ENCODE peak calls at places on chromosome 13, in five cellular contexts. B is Peyer's patch; Z is psoas muscle; N is CD8-positive, alpha-beta T cell; E is lung. K is an unnamed sample.
A peak's percentile ranks its signal among the peaks of the same experiment; 100 is the strongest.

GRCh38 chr13:30745917-30746686 is 10.8 kb downstream of the ALOX5AP start:
- DNase-seq in B (peak; percentile 60), E (no peak), Z (no peak), N (no peak), K (no peak)

GRCh38 chr13:21045101-21045500 is 16.3 kb downstream of the LATS2 start:
- DNase-seq in E (no peak), B (no peak), N (no peak), Z (no peak), K (no peak)

GRCh38 chr13:113547248-113547971 is 37.1 kb upstream of the TFDP1 start:
- DNase-seq in E (no peak), Z (no peak), B (no peak), N (no peak), K (no peak)

GRCh38 chr13:99132295-99132835 is 68.3 kb upstream of the UBAC2 start:
- DNase-seq in Z (no peak), N (no peak), E (no peak), B (no peak), K (no peak)

GRCh38 chr13:39197645-39198007 is 159.4 kb downstream of the NHLRC3 start:
- DNase-seq in Z (no peak), B (no peak), E (no peak), N (no peak), K (no peak)

GRCh38 chr13:99055286-99056073 is 77.6 kb upstream of the DOCK9 start:
- DNase-seq in Z (no peak), E (no peak), B (no peak), N (no peak), K (no peak)

GRCh38 chr13:45713106-45713690 is 11.1 kb downstream of the CBY2 start:
- DNase-seq in E (no peak), Z (no peak), N (no peak), B (no peak), K (no peak)

GRCh38 chr13:37453246-37453645 is 145.3 kb downstream of the POSTN start:
- DNase-seq in N (no peak), Z (no peak), E (no peak), B (no peak), K (no peak)

GRCh38 chr13:110294146-110294545 is 12.8 kb downstream of the COL4A1 start:
- DNase-seq in N (no peak), Z (no peak), E (no peak), B (no peak), K (no peak)

GRCh38 chr13:37681295-37682032 is 82.9 kb upstream of the POSTN start:
- DNase-seq in Z (no peak), E (no peak), B (no peak), N (no peak), K (no peak)

GRCh38 chr13:45441633-45442032 is 23.1 kb upstream of the COG3 start:
- DNase-seq in B (no peak), E (no peak), Z (no peak), N (no peak), K (no peak)

GRCh38 chr13:46668906-46669525 is 116.0 kb downstream of the LRCH1 start:
- DNase-seq in E (no peak), N (no peak), B (no peak), Z (no peak), K (no peak)

GRCh38 chr13:31172535-31172934 is 10.8 kb upstream of the HSPH1 start:
- DNase-seq in Z (no peak), N (no peak), B (no peak), E (no peak), K (no peak)

GRCh38 chr13:73984949-73985691 is 149.1 kb downstream of the KLF12 start:
- DNase-seq in Z (no peak), B (no peak), N (peak; percentile 65), E (peak; percentile 34), K (no peak)

GRCh38 chr13:85186646-85187045 is 612.6 kb downstream of the SLITRK6 start:
- DNase-seq in Z (no peak), B (no peak), N (no peak), E (no peak), K (no peak)

GRCh38 chr13:75395056-75395455 is 86.9 kb downstream of the TBC1D4 start:
- DNase-seq in Z (no peak), E (no peak), B (no peak), N (no peak), K (no peak)

GRCh38 chr13:69198706-69199105 is 908.9 kb upstream of the ATXN8OS start:
- DNase-seq in E (no peak), N (no peak), Z (no peak), B (no peak), K (no peak)

GRCh38 chr13:27967203-27967735 is 1.8 kb downstream of the CDX2 start:
- DNase-seq in N (no peak), B (no peak), E (no peak), Z (no peak), K (no peak)

GRCh38 chr13:21625366-21625765 is 21.4 kb upstream of the MICU2 start:
- DNase-seq in Z (no peak), E (no peak), B (no peak), N (no peak), K (no peak)

GRCh38 chr13:111901301-111901905 is 165.5 kb upstream of the SOX1 start:
- DNase-seq in B (no peak), Z (no peak), E (no peak), N (no peak), K (no peak)
- H3K9me3 ChIP-seq in B (no peaks in the 10 kb centered on the region), Z (no peaks in the 10 kb centered on the region), E (no peaks in the 10 kb centered on the region), N (no peaks in the 10 kb centered on the region), K (no peaks in the 10 kb centered on the region)

GRCh38 chr13:95710313-95710712 is 33.4 kb downstream of the DNAJC3 start:
- DNase-seq in B (no peak), Z (no peak), N (no peak), E (no peak), K (no peak)

GRCh38 chr13:95714142-95714832 is 37.3 kb downstream of the DNAJC3 start:
- DNase-seq in E (no peak), Z (no peak), B (no peak), N (no peak), K (no peak)

GRCh38 chr13:95713651-95714050 is 36.7 kb downstream of the DNAJC3 start:
- DNase-seq in B (no peak), Z (no peak), E (no peak), N (no peak), K (no peak)

DNA sequence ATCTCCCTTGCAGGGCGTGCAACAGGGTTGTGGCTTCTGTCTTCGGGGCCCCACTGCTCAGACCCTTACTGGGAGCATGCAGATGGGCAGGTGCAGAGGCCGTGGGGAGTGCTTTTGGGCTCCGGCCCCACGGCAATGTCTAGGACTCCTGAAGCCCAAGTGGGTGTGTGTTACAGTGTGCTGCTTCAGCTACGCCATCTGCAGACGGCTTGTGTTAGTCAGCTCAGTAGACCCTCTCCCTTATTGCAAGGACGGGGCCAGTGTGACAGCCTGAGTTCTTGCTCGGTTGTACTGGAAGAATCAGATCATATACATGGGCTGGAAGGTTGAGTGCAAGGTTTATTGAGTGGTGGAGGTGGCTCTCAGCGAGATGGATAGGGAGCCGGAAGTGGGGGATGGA is 39.3 kb downstream of the DNAJC3 start:
- DNase-seq in B (no peak), E (no peak), Z (no peak), N (no peak), K (no peak)
- H3K9me3 ChIP-seq in B (no peaks in the 10 kb centered on the region), E (peaks cover 2% of the 10 kb centered on the region), Z (peaks cover 3% of the 10 kb centered on the region), N (no peaks in the 10 kb centered on the region), K (no peaks in the 10 kb centered on the region)

DNA sequence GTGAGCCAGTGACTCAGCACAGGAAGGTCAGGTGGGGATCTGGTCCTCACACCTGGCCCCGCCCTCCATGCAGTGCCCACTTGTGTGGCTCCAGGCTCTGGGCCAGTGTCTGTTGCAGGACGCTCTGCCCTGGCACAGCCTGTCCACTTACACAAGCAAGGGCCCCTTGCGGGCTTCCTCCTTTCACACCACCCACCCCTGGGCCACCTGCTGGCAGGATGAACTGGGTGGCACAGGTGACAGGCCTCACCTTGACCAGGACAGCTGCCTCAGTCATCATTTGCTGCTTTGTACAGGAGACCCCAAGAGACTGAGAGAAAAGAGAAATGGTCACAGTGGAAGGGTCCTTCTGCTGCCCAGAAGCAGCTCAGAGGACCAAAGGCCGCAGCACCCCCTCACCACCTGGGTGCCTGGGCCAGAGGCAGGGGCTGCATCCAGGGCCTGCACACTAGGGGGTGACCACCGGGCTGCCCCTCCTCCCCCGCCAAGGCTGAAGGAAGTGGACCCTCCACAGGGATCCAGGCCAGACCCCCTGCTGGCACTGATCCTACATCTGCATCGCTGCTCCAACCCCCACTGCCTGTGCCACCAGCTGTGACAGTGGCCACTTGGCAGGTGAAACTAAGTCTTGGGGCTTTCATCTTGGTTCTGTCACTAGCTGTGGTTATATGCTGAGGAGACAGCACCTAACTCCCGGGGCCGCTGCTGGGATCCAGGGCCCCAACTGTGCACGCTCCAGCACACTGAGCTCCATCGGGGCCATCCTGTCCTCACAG is 110.3 kb downstream of the TUBA3C start:
- DNase-seq in Z (no peak), B (no peak), N (no peak), E (no peak), K (no peak)
- H3K9me3 ChIP-seq in Z (no peaks in the 10 kb centered on the region), B (no peaks in the 10 kb centered on the region), N (no peaks in the 10 kb centered on the region), E (peaks cover 7% of the 10 kb centered on the region), K (no peaks in the 10 kb centered on the region)

GRCh38 chr13:26895081-26895807 is 134.7 kb upstream of the GPR12 start:
- DNase-seq in N (no peak), E (no peak), B (no peak), Z (no peak), K (no peak)

GRCh38 chr13:26895808-26896466 is 135.4 kb upstream of the GPR12 start:
- DNase-seq in Z (no peak), B (no peak), N (no peak), E (no peak), K (no peak)

GRCh38 chr13:26899153-26899552 is 138.6 kb upstream of the GPR12 start:
- DNase-seq in B (no peak), E (no peak), N (no peak), Z (no peak), K (no peak)

GRCh38 chr13:26897706-26898550 is 137.3 kb upstream of the GPR12 start:
- DNase-seq in Z (no peak), B (no peak), E (no peak), N (no peak), K (no peak)

GRCh38 chr13:26896986-26897668 is 136.5 kb upstream of the GPR12 start:
- DNase-seq in Z (no peak), E (no peak), N (no peak), B (no peak), K (no peak)
- H3K9me3 ChIP-seq in Z (no peaks in the 10 kb centered on the region), E (peaks cover 3% of the 10 kb centered on the region), N (no peaks in the 10 kb centered on the region), B (no peaks in the 10 kb centered on the region), K (no peaks in the 10 kb centered on the region)

DNA sequence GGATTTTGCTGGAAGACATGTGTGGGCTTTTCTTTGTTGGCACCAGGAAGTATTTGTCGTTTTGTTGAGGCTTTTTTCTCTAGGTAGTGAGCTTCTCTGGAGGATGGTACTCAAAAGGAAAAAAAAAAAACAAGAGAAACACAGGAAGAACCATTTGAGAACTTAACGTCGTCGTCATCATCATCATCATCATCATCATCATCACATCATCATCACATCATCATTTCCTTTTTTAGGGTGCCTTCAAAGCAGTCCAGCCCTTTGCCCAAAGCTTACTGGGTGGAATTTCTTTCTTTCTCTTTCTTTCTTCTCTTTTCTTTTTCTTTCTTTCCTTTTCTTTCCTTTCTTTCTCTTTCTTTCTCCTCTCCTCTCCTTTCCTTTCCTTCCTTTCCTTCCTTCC is 2.2 kb upstream of the AMER2 start:
- DNase-seq in B (no peak), Z (no peak), E (no peak), N (no peak), K (no peak)
- H3K9me3 ChIP-seq in B (no peaks in the 10 kb centered on the region), Z (no peaks in the 10 kb centered on the region), E (peaks cover 15% of the 10 kb centered on the region), N (no peaks in the 10 kb centered on the region), K (no peaks in the 10 kb centered on the region)